ENCODE peak calls at places on chromosomes 1 and 21, in nine cellular contexts. Q is T-cell; C is breast epithelium; S is GM23248; J is EL; G is glomerular endothelial cell; L is stimulated activated CD8-positive, alpha-beta memory T cell treated with anti-CD3 and anti-CD28 coated beads, Interleukin-15, amount 100 ng/mL, for 48 hours; D is hippocampal formation; M is activated CD4-positive, alpha-beta T cell treated with anti-CD3 and anti-CD28 coated beads, Interleukin-2, amount 50 U/mL, for 24 hours. N is an unnamed sample.

GRCh38 chr1:7853341-7854026 is 619 bp upstream of the UTS2 start:
- DNase-seq in J (no peak), S (no peak), D (no peak), Q (no peak), G (no peak), M (no peak), L (no peak), C (no peak), N (no peak)

GRCh38 chr1:246537441-246537840 is 28.6 kb downstream of the TFB2M start:
- DNase-seq in J (no peak), M (no peak), L (no peak), G (no peak), D (no peak), Q (no peak), C (no peak), S (no peak), N (no peak)

GRCh38 chr1:27430903-27431653 is 38.7 kb downstream of the GPR3 start:
- DNase-seq in S (peak), G (no peak), L (no peak), C (peak), Q (peak), J (no peak), M (no peak), D (no peak), N (peak)

GRCh38 chr1:17229379-17229778 is 19.5 kb upstream of the PADI3 start:
- DNase-seq in G (no peak), Q (no peak), S (no peak), L (no peak), M (no peak), D (no peak), C (no peak), J (no peak), N (no peak)

GRCh38 chr1:103265551-103265950 is 157.2 kb upstream of the COL11A1 start:
- DNase-seq in J (peak), L (no peak), G (no peak), S (peak), M (no peak), C (no peak), D (no peak), Q (no peak), N (no peak)

GRCh38 chr1:16231331-16232315 is 5.4 kb downstream of the CPLANE2 start:
- DNase-seq in L (no peak), D (no peak), Q (no peak), G (no peak), M (no peak), C (no peak), J (no peak), S (no peak), N (no peak)

GRCh38 chr1:94739521-94740061 is 80.6 kb upstream of the SLC44A3 start:
- DNase-seq in S (peak), D (no peak), C (peak), L (no peak), M (no peak), G (no peak), J (peak), Q (no peak), N (peak)

GRCh38 chr1:96568639-96569038 is 152.9 kb upstream of the PTBP2 start:
- DNase-seq in C (no peak), M (no peak), Q (no peak), D (no peak), G (no peak), L (no peak), S (no peak), J (no peak), N (no peak)

GRCh38 chr1:115261511-115261910 is 76.5 kb downstream of the NGF start:
- DNase-seq in S (no peak), Q (no peak), C (no peak), G (no peak), M (no peak), L (no peak), J (no peak), D (no peak), N (no peak)

GRCh38 chr1:29052951-29053350 is 70.8 kb downstream of the TMEM200B start:
- DNase-seq in S (no peak), D (no peak), J (no peak), L (no peak), M (no peak), C (no peak), G (no peak), Q (no peak), N (no peak)

GRCh38 chr1:162030741-162031280 is 7.1 kb upstream of the OLFML2B start:
- DNase-seq in M (no peak), S (peak), G (no peak), J (no peak), Q (no peak), C (no peak), D (no peak), L (no peak), N (no peak)

GRCh38 chr1:93814059-93814794 is 64.8 kb downstream of the DNTTIP2 start:
- DNase-seq in G (peak), D (peak), J (peak), Q (peak), C (peak), S (peak), M (no peak), L (peak), N (peak)

GRCh38 chr1:228039006-228039481 is 32.2 kb downstream of the WNT3A start:
- DNase-seq in D (no peak), G (no peak), Q (no peak), L (no peak), M (no peak), J (no peak), C (no peak), S (no peak), N (no peak)

GRCh38 chr1:235450433-235450832 is 53.8 kb downstream of the B3GALNT2 start:
- DNase-seq in M (no peak), D (no peak), G (no peak), Q (no peak), S (no peak), C (no peak), L (no peak), J (no peak), N (no peak)

GRCh38 chr1:26696645-26697440 is 1.0 kb downstream of the ARID1A start:
- DNase-seq in L (peak), G (no peak), Q (peak), C (no peak), D (no peak), J (no peak), S (peak), M (peak), N (no peak)

GRCh38 chr1:220696863-220697231 is 6.7 kb downstream of the C1orf115 start:
- DNase-seq in G (no peak), L (no peak), Q (no peak), M (no peak), S (peak), D (no peak), J (peak), C (no peak), N (no peak)

GRCh38 chr1:180923024-180923841 is 10.5 kb downstream of the KIAA1614 start:
- DNase-seq in G (no peak), D (no peak), S (peak), L (no peak), M (no peak), Q (no peak), J (peak), C (no peak), N (no peak)

GRCh38 chr1:174248041-174248440 is 88.7 kb downstream of the RABGAP1L start:
- DNase-seq in S (no peak), D (no peak), G (no peak), Q (no peak), C (no peak), J (no peak), L (no peak), M (no peak), N (no peak)

GRCh38 chr1:218537131-218537904 is 192.2 kb downstream of the TGFB2 start:
- DNase-seq in J (peak), M (no peak), D (no peak), G (no peak), C (no peak), S (peak), L (no peak), Q (no peak), N (peak)

GRCh38 chr1:223732993-223733798 is 20.9 kb downstream of the CAPN2 start:
- DNase-seq in M (no peak), J (no peak), G (no peak), L (no peak), S (no peak), Q (no peak), D (peak), C (no peak), N (no peak)

GRCh38 chr1:245715291-245715701 is 560.5 kb downstream of the KIF26B start:
- DNase-seq in D (no peak), L (no peak), G (no peak), C (no peak), Q (no peak), M (no peak), J (peak), S (peak), N (peak)

GRCh38 chr1:109151146-109151545 is 37.2 kb downstream of the ELAPOR1 start:
- DNase-seq in C (peak), D (peak), G (peak), J (peak), Q (no peak), M (no peak), S (peak), L (no peak), N (peak)

GRCh38 chr1:169527461-169528213 is 41.9 kb upstream of the SLC19A2 start:
- DNase-seq in D (no peak), L (no peak), S (peak), J (no peak), G (no peak), C (no peak), M (no peak), Q (no peak), N (peak)

GRCh38 chr1:201376464-201377374 is 761 bp downstream of the TNNT2 start:
- DNase-seq in M (no peak), C (no peak), Q (no peak), D (no peak), G (peak), L (no peak), J (peak), S (peak), N (peak)

GRCh38 chr1:218394416-218394815 is 49.3 kb downstream of the TGFB2 start:
- DNase-seq in D (no peak), L (no peak), Q (no peak), C (no peak), M (no peak), J (no peak), G (no peak), S (no peak), N (peak)

GRCh38 chr1:17370618-17371017 is 1.4 kb upstream of the PADI6 start:
- DNase-seq in J (no peak), S (no peak), D (no peak), G (no peak), L (no peak), Q (no peak), C (no peak), M (no peak), N (no peak)

GRCh38 chr1:53134961-53135734 is 7.3 kb downstream of the SLC1A7 start:
- DNase-seq in D (no peak), Q (no peak), S (peak), G (no peak), M (no peak), L (no peak), C (no peak), J (no peak), N (peak)

GRCh38 chr21:45555557-45556301 is 13.5 kb upstream of the SLC19A1 start:
- DNase-seq in C (peak), M (no peak), L (peak), Q (peak), S (peak), D (peak), G (no peak), J (peak), N (peak)

GRCh38 chr1:20099533-20099932 is 19.8 kb downstream of the PLA2G2D start:
- DNase-seq in S (no peak), C (no peak), Q (no peak), J (no peak), D (no peak), L (no peak), M (no peak), G (no peak), N (no peak)

GRCh38 chr1:109922326-109922725 is 11.7 kb downstream of the CSF1 start:
- DNase-seq in D (no peak), C (no peak), J (no peak), G (no peak), S (no peak), L (no peak), M (no peak), Q (no peak), N (no peak)

GRCh38 chr1:228285661-228286504 is 78.0 kb downstream of the OBSCN start:
- DNase-seq in M (no peak), C (no peak), J (no peak), D (no peak), S (no peak), G (no peak), Q (no peak), L (no peak), N (no peak)

GRCh38 chr21:20971296-20971921 is 26.8 kb upstream of the NCAM2 start:
- DNase-seq in J (peak), D (peak), L (no peak), G (peak), Q (no peak), S (peak), C (no peak), M (no peak), N (peak)

GRCh38 chr21:15301736-15302135 is 236.9 kb upstream of the NRIP1 start:
- DNase-seq in Q (no peak), D (no peak), M (no peak), C (no peak), L (no peak), J (no peak), G (no peak), S (peak), N (no peak)

GRCh38 chr1:203340112-203340804 is 10.7 kb downstream of the FMOD start:
- DNase-seq in L (no peak), M (no peak), D (peak), Q (peak), J (peak), C (peak), G (peak), S (peak), N (peak)

GRCh38 chr1:64898107-64898861 is 68.1 kb downstream of the JAK1 start:
- DNase-seq in J (peak), L (no peak), G (peak), M (no peak), C (peak), D (no peak), Q (no peak), S (peak), N (peak)